ENCODE peak calls at places on chromosome 6, in eight cellular contexts. X is NT2/D1, P is mesendoderm, Y is neural progenitor cell, C is fibroblast of lung, I is neuronal stem cell, O is IMR-90, K is HepG2. F is an unnamed sample.

GRCh38 chr6:166494757-166495486 is 91.6 kb downstream of the RAMACL start:
- DNase-seq in X (no peak), P (peak), Y (no peak), C (no peak), I (peak), O (no peak), K (no peak), F (no peak)

GRCh38 chr6:168133186-168133585 is 54.2 kb upstream of the FRMD1 start:
- DNase-seq in X (no peak), P (peak), Y (peak), C (peak), I (no peak), O (peak), K (no peak), F (no peak)

GRCh38 chr6:2220154-2220553 is 25.3 kb downstream of the GMDS start:
- DNase-seq in X (no peak), P (no peak), Y (no peak), C (no peak), I (no peak), O (no peak), K (no peak), F (no peak)

GRCh38 chr6:117930645-117931044 is 23.6 kb downstream of the SLC35F1 start:
- DNase-seq in X (no peak), P (no peak), Y (no peak), C (no peak), I (no peak), O (no peak), K (no peak), F (no peak)

GRCh38 chr6:67634199-67634598 is 1000.9 kb upstream of the ADGRB3 start:
- DNase-seq in X (no peak), P (no peak), Y (no peak), C (no peak), I (no peak), O (no peak), K (no peak), F (no peak)

GRCh38 chr6:128500017-128500416 is 20.4 kb downstream of the PTPRK start:
- DNase-seq in X (no peak), P (no peak), Y (no peak), C (peak), I (no peak), O (peak), K (peak), F (no peak)

GRCh38 chr6:139334791-139335446 is 39.5 kb downstream of the CITED2 start:
- DNase-seq in X (no peak), P (no peak), Y (no peak), C (peak), I (no peak), O (peak), K (no peak), F (no peak)

GRCh38 chr6:53984163-53984562 is 127.1 kb upstream of the MLIP start:
- DNase-seq in X (no peak), P (no peak), Y (no peak), C (peak), I (no peak), O (peak), K (peak), F (no peak)

GRCh38 chr6:15888798-15889772 is 226.3 kb upstream of the DTNBP1 start:
- DNase-seq in X (no peak), P (no peak), Y (no peak), C (no peak), I (no peak), O (no peak), K (no peak), F (no peak)

GRCh38 chr6:169935348-169935718 is 183.9 kb downstream of the ERMARD start:
- DNase-seq in X (no peak), P (peak), Y (no peak), C (no peak), I (no peak), O (no peak), K (no peak), F (no peak)

GRCh38 chr6:146358341-146359046 is 185.1 kb upstream of the RAB32 start:
- DNase-seq in X (no peak), P (peak), Y (no peak), C (peak), I (no peak), O (no peak), K (no peak), F (no peak)

GRCh38 chr6:10968776-10969175 is 75.3 kb downstream of the ELOVL2 start:
- DNase-seq in X (no peak), P (no peak), Y (no peak), C (peak), I (no peak), O (peak), K (no peak), F (no peak)

GRCh38 chr6:149228276-149228962 is 89.1 kb upstream of the TAB2 start:
- DNase-seq in X (no peak), P (no peak), Y (no peak), C (peak), I (no peak), O (no peak), K (no peak), F (no peak)

GRCh38 chr6:149895702-149896310 is 2.1 kb downstream of the RAET1E start:
- DNase-seq in X (no peak), P (no peak), Y (no peak), C (peak), I (no peak), O (peak), K (no peak), F (peak)

GRCh38 chr6:144912474-144912873 is 627.3 kb downstream of the UTRN start:
- DNase-seq in X (no peak), P (no peak), Y (no peak), C (peak), I (no peak), O (peak), K (no peak), F (no peak)

GRCh38 chr6:105282801-105283585 is 103.2 kb upstream of the POPDC3 start:
- DNase-seq in X (no peak), P (no peak), Y (no peak), C (no peak), I (no peak), O (no peak), K (no peak), F (no peak)

GRCh38 chr6:43075791-43076092 is 372 bp upstream of the PTK7 start:
- DNase-seq in X (no peak), P (no peak), Y (no peak), C (no peak), I (no peak), O (no peak), K (no peak), F (no peak)
- H3K4me3 ChIP-seq in X (peak), P (peak), Y (peak), C (peak), I (peak), O (peak), K (peak), F (peak)

DNA sequence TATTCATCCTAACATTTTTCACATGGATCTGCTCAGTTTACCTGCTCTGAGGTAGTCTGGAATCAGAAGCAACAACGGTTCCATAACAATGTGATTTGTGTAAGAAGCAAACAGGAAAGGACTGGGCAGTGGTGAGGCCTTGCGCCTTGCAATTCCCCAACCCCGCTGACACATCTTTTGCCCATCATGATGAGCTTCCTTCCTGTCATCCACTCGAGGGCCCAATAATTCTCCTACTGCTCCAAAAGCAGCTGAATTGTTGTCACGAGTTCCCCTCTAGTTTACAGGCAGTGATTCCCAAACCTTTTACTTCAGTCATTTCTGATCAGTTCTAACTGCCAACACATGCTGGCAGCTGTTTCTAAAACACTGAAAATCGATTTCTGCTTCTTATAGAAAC is 22.9 kb downstream of the STX7 start:
- DNase-seq in X (no peak), P (no peak), Y (no peak), C (no peak), I (no peak), O (no peak), K (no peak), F (no peak)
- H3K9ac ChIP-seq in X (no peak), P (no peak), Y (no peak), C (no peak), I (no peak), O (no peak), K (no peak), F (no peak)

GRCh38 chr6:4914412-4915159 is 89.3 kb downstream of the RPP40 start:
- DNase-seq in X (no peak), P (no peak), Y (no peak), C (peak), I (no peak), O (peak), K (no peak), F (no peak)

GRCh38 chr6:4910060-4910746 is 93.6 kb downstream of the RPP40 start:
- DNase-seq in X (no peak), P (no peak), Y (no peak), C (peak), I (no peak), O (no peak), K (no peak), F (no peak)

GRCh38 chr6:4916954-4917561 is 86.8 kb downstream of the RPP40 start:
- DNase-seq in X (no peak), P (no peak), Y (no peak), C (no peak), I (no peak), O (no peak), K (no peak), F (no peak)

GRCh38 chr6:4912559-4912958 is 91.3 kb downstream of the RPP40 start:
- DNase-seq in X (no peak), P (peak), Y (peak), C (no peak), I (no peak), O (no peak), K (no peak), F (no peak)

GRCh38 chr6:4913705-4914411 is 90.0 kb downstream of the RPP40 start:
- DNase-seq in X (no peak), P (no peak), Y (no peak), C (no peak), I (no peak), O (no peak), K (no peak), F (no peak)
- H3K4me3 ChIP-seq in X (no peak), P (no peak), Y (no peak), C (no peak), I (no peak), O (no peak), K (no peak), F (no peak)

GRCh38 chr6:125511809-125512341 is 210.1 kb upstream of the HDDC2 start:
- DNase-seq in X (no peak), P (no peak), Y (no peak), C (peak), I (no peak), O (no peak), K (peak), F (no peak)
- H3K9ac ChIP-seq in X (no peak), P (no peak), Y (no peak), C (no peak), I (no peak), O (no peak), K (no peak), F (no peak)

GRCh38 chr6:41083072-41083471 is 10.3 kb downstream of the NFYA start:
- DNase-seq in X (no peak), P (no peak), Y (no peak), C (no peak), I (no peak), O (no peak), K (no peak), F (no peak)
- H3K4me3 ChIP-seq in X (no peak), P (no peak), Y (no peak), C (no peak), I (no peak), O (no peak), K (no peak), F (no peak)

GRCh38 chr6:155116571-155116910 is 121.4 kb downstream of the TIAM2 start:
- DNase-seq in X (no peak), P (no peak), Y (no peak), C (peak), I (no peak), O (peak), K (no peak), F (no peak)
- H3K9ac ChIP-seq in X (no peak), P (no peak), Y (no peak), C (no peak), I (no peak), O (no peak), K (no peak), F (no peak)

F was measured in SK-N-MC.